ENCODE peak calls at places on chromosomes 11 and 22, in four cellular contexts. W is AG04449; T is stimulated activated naive CD8-positive, alpha-beta T cell treated with anti-CD3 and anti-CD28 coated beads, Interleukin-15, Interleukin-2, amounts not matched to agents 100 U/mL and 50 U/mL, for 24 hours; V is activated CD8-positive, alpha-beta T cell treated with anti-CD3 and anti-CD28 coated beads for 36 hours. U is an unnamed sample.

GRCh38 chr11:128458316-128458715 is 129.0 kb downstream of the ETS1 start:
- DNase-seq in W (peak), T (no peak), V (no peak), U (no peak)

GRCh38 chr11:400241-400729 is 6.3 kb downstream of the PKP3 start:
- DNase-seq in W (no peak), T (no peak), V (no peak), U (no peak)

GRCh38 chr11:44308256-44308922 is 1.6 kb downstream of the ALX4 start:
- DNase-seq in W (no peak), T (no peak), V (no peak), U (no peak)

GRCh38 chr11:693415-693831 is 1.6 kb downstream of the DEAF1 start:
- DNase-seq in W (no peak), T (no peak), V (no peak), U (no peak)

GRCh38 chr22:43848366-43849171 is 13.7 kb downstream of the SULT4A1 start:
- DNase-seq in W (no peak), T (no peak), V (no peak), U (peak)

GRCh38 chr11:19789840-19790710 is 77.4 kb downstream of the NAV2 start:
- DNase-seq in W (peak), T (no peak), V (no peak), U (no peak)

GRCh38 chr11:123939317-123939716 is at the start of gene OR4D5:
- DNase-seq in W (no peak), T (no peak), V (no peak), U (no peak)

GRCh38 chr22:49992921-49993648 is 19.5 kb downstream of the IL17REL start:
- DNase-seq in W (no peak), T (peak), V (peak), U (peak)

GRCh38 chr11:117520201-117520600 is 192.5 kb downstream of the CEP164 start:
- DNase-seq in W (no peak), T (no peak), V (no peak), U (peak)

GRCh38 chr22:44685384-44686056 is 16.5 kb upstream of the PRR5 start:
- DNase-seq in W (no peak), T (peak), V (peak), U (peak)

GRCh38 chr22:29479417-29480261 is at the start of gene NEFH:
- DNase-seq in W (no peak), T (no peak), V (no peak), U (no peak)

GRCh38 chr11:64803846-64804345 is 882 bp upstream of the MAP4K2 start:
- DNase-seq in W (no peak), T (no peak), V (no peak), U (no peak)

GRCh38 chr11:78784321-78785061 is 209.8 kb upstream of the NARS2 start:
- DNase-seq in W (peak), T (no peak), V (no peak), U (no peak)

GRCh38 chr11:67379061-67380058 is 6.0 kb upstream of the CLCF1 start:
- DNase-seq in W (no peak), T (no peak), V (no peak), U (no peak)

GRCh38 chr11:8006349-8006977 is 19.3 kb downstream of the EIF3F start:
- DNase-seq in W (peak), T (peak), V (peak), U (peak)

GRCh38 chr11:126951465-126951864 is 49.1 kb downstream of the KIRREL3 start:
- DNase-seq in W (no peak), T (no peak), V (no peak), U (no peak)

GRCh38 chr11:69647761-69648497 is 7.0 kb downstream of the CCND1 start:
- DNase-seq in W (no peak), T (no peak), V (no peak), U (peak)

GRCh38 chr22:39469681-39470461 is 13.1 kb downstream of the MGAT3 start:
- DNase-seq in W (no peak), T (no peak), V (no peak), U (no peak)

GRCh38 chr11:32333335-32333991 is 101.9 kb downstream of the WT1 start:
- DNase-seq in W (no peak), T (peak), V (peak), U (no peak)

GRCh38 chr22:23826510-23827350 is 12.1 kb downstream of the DERL3 start:
- DNase-seq in W (peak), T (no peak), V (no peak), U (no peak)

GRCh38 chr11:100890779-100891178 is 203.7 kb downstream of the ARHGAP42 start:
- DNase-seq in W (peak), T (no peak), V (no peak), U (no peak)

GRCh38 chr11:95108671-95109551 is 19.3 kb downstream of the ENDOD1 start:
- DNase-seq in W (no peak), T (no peak), V (no peak), U (no peak)

U was measured in GM12865.